ENCODE peak calls at places on chromosomes 2 and 18, in seven cellular contexts. One of them, this sample, is unnamed.

GRCh38 chr2:46990231-46990588 is 74.6 kb upstream of the MCFD2 start:
- DNase-seq in SK-N-SH: no peak
- DNase-seq in IMR-90: no peak
- DNase-seq in lung: no peak
- DNase-seq in lower lobe of right lung: no peak
- DNase-seq in iPS DF 6.9: no peak
- DNase-seq in upper lobe of right lung: no peak
- DNase-seq in this sample: no peak

GRCh38 chr2:68766378-68766845 is 31.8 kb downstream of the ARHGAP25 start:
- DNase-seq in lower lobe of right lung: peak; percentile 81
- DNase-seq in IMR-90: peak; percentile 73
- DNase-seq in iPS DF 6.9: no peak
- DNase-seq in SK-N-SH: no peak
- DNase-seq in lung: peak; percentile 80
- DNase-seq in upper lobe of right lung: peak; percentile 75
- DNase-seq in this sample: no peak

GRCh38 chr2:230865766-230866703 is 1.3 kb downstream of the ITM2C start:
- DNase-seq in SK-N-SH: peak; percentile 81
- DNase-seq in lung: no peak
- DNase-seq in IMR-90: no peak
- DNase-seq in upper lobe of right lung: no peak
- DNase-seq in lower lobe of right lung: no peak
- DNase-seq in iPS DF 6.9: no peak
- DNase-seq in this sample: no peak

GRCh38 chr2:237598468-237599208 is 8.1 kb upstream of the RAB17 start:
- DNase-seq in iPS DF 6.9: no peak
- DNase-seq in SK-N-SH: no peak
- DNase-seq in lung: no peak
- DNase-seq in IMR-90: no peak
- DNase-seq in lower lobe of right lung: no peak
- DNase-seq in upper lobe of right lung: no peak
- DNase-seq in this sample: no peak

GRCh38 chr2:73987109-73987947 is 2.6 kb downstream of the TET3 start:
- DNase-seq in lung: no peak
- DNase-seq in iPS DF 6.9: no peak
- DNase-seq in SK-N-SH: peak; percentile 62
- DNase-seq in upper lobe of right lung: peak; percentile 77
- DNase-seq in lower lobe of right lung: peak; percentile 74
- DNase-seq in IMR-90: peak; percentile 62
- DNase-seq in this sample: no peak

GRCh38 chr2:231043796-231044195 is 6.5 kb downstream of the C2orf72 start:
- DNase-seq in lung: no peak
- DNase-seq in upper lobe of right lung: no peak
- DNase-seq in SK-N-SH: no peak
- DNase-seq in IMR-90: no peak
- DNase-seq in lower lobe of right lung: no peak
- DNase-seq in iPS DF 6.9: no peak
- DNase-seq in this sample: no peak

GRCh38 chr2:227363756-227364155 is 15.3 kb downstream of the TM4SF20 start:
- DNase-seq in SK-N-SH: no peak
- DNase-seq in lower lobe of right lung: no peak
- DNase-seq in IMR-90: no peak
- DNase-seq in upper lobe of right lung: no peak
- DNase-seq in lung: no peak
- DNase-seq in iPS DF 6.9: no peak
- DNase-seq in this sample: no peak

GRCh38 chr2:85504434-85505261 is 34.3 kb upstream of the MAT2A start:
- DNase-seq in upper lobe of right lung: no peak
- DNase-seq in lower lobe of right lung: no peak
- DNase-seq in SK-N-SH: peak; percentile 71
- DNase-seq in IMR-90: peak; percentile 97
- DNase-seq in lung: no peak
- DNase-seq in iPS DF 6.9: no peak
- DNase-seq in this sample: peak; percentile 93

GRCh38 chr18:10926565-10927194 is 222.7 kb downstream of the PIEZO2 start:
- DNase-seq in lung: no peak
- DNase-seq in upper lobe of right lung: no peak
- DNase-seq in lower lobe of right lung: no peak
- DNase-seq in IMR-90: peak; percentile 68
- DNase-seq in iPS DF 6.9: no peak
- DNase-seq in SK-N-SH: no peak
- DNase-seq in this sample: no peak

GRCh38 chr2:74221091-74221490 is 22.7 kb downstream of the MTHFD2 start:
- DNase-seq in lung: no peak
- DNase-seq in SK-N-SH: no peak
- DNase-seq in iPS DF 6.9: no peak
- DNase-seq in IMR-90: peak; percentile 28
- DNase-seq in upper lobe of right lung: no peak
- DNase-seq in lower lobe of right lung: no peak
- DNase-seq in this sample: no peak

GRCh38 chr18:59593291-59593717 is 103.9 kb downstream of the CCBE1 start:
- DNase-seq in upper lobe of right lung: no peak
- DNase-seq in SK-N-SH: no peak
- DNase-seq in lung: no peak
- DNase-seq in lower lobe of right lung: no peak
- DNase-seq in iPS DF 6.9: no peak
- DNase-seq in IMR-90: peak; percentile 40
- DNase-seq in this sample: no peak

GRCh38 chr2:62724886-62725711 is 19.6 kb downstream of the EHBP1 start:
- DNase-seq in IMR-90: no peak
- DNase-seq in upper lobe of right lung: no peak
- DNase-seq in SK-N-SH: peak; percentile 45
- DNase-seq in iPS DF 6.9: no peak
- DNase-seq in lower lobe of right lung: peak; percentile 46
- DNase-seq in lung: no peak
- DNase-seq in this sample: peak; percentile 49

GRCh38 chr2:209526541-209526940 is 102.7 kb downstream of the MAP2 start:
- DNase-seq in SK-N-SH: no peak
- DNase-seq in lung: no peak
- DNase-seq in lower lobe of right lung: no peak
- DNase-seq in IMR-90: peak; percentile 7
- DNase-seq in iPS DF 6.9: no peak
- DNase-seq in upper lobe of right lung: no peak
- DNase-seq in this sample: no peak

GRCh38 chr2:216274194-216274593 is 98.1 kb downstream of the MARCHF4 start:
- DNase-seq in lung: no peak
- DNase-seq in IMR-90: peak; percentile 63
- DNase-seq in iPS DF 6.9: no peak
- DNase-seq in SK-N-SH: no peak
- DNase-seq in lower lobe of right lung: no peak
- DNase-seq in upper lobe of right lung: no peak
- DNase-seq in this sample: no peak

GRCh38 chr2:8644605-8645175 is 37.2 kb upstream of the ID2 start:
- DNase-seq in iPS DF 6.9: no peak
- DNase-seq in lower lobe of right lung: peak; percentile 74
- DNase-seq in lung: no peak
- DNase-seq in SK-N-SH: no peak
- DNase-seq in IMR-90: no peak
- DNase-seq in upper lobe of right lung: peak; percentile 73
- DNase-seq in this sample: no peak

GRCh38 chr2:233691443-233692433 is 952 bp upstream of the UGT1A6 start:
- DNase-seq in upper lobe of right lung: no peak
- DNase-seq in IMR-90: no peak
- DNase-seq in lung: no peak
- DNase-seq in SK-N-SH: no peak
- DNase-seq in iPS DF 6.9: no peak
- DNase-seq in lower lobe of right lung: no peak
- DNase-seq in this sample: peak; percentile 95

GRCh38 chr2:60394467-60394866 is 159.0 kb downstream of the BCL11A start:
- DNase-seq in lower lobe of right lung: no peak
- DNase-seq in lung: no peak
- DNase-seq in IMR-90: peak; percentile 32
- DNase-seq in iPS DF 6.9: no peak
- DNase-seq in upper lobe of right lung: no peak
- DNase-seq in SK-N-SH: no peak
- DNase-seq in this sample: no peak

GRCh38 chr2:215573495-215573894 is 137.6 kb upstream of the FN1 start:
- DNase-seq in iPS DF 6.9: no peak
- DNase-seq in lung: no peak
- DNase-seq in SK-N-SH: no peak
- DNase-seq in lower lobe of right lung: no peak
- DNase-seq in upper lobe of right lung: no peak
- DNase-seq in IMR-90: no peak
- DNase-seq in this sample: no peak

GRCh38 chr2:100124746-100125145 is 17.6 kb downstream of the AFF3 start:
- DNase-seq in SK-N-SH: no peak
- DNase-seq in upper lobe of right lung: no peak
- DNase-seq in lung: peak; percentile 2
- DNase-seq in IMR-90: no peak
- DNase-seq in iPS DF 6.9: no peak
- DNase-seq in lower lobe of right lung: no peak
- DNase-seq in this sample: no peak

GRCh38 chr2:100126172-100126571 is 16.2 kb downstream of the AFF3 start:
- DNase-seq in lung: peak; percentile 28
- DNase-seq in upper lobe of right lung: no peak
- DNase-seq in lower lobe of right lung: no peak
- DNase-seq in iPS DF 6.9: no peak
- DNase-seq in IMR-90: peak; percentile 7
- DNase-seq in SK-N-SH: no peak
- DNase-seq in this sample: no peak

GRCh38 chr2:100130595-100131391 is 11.6 kb downstream of the AFF3 start:
- DNase-seq in lower lobe of right lung: no peak
- DNase-seq in iPS DF 6.9: no peak
- DNase-seq in IMR-90: no peak
- DNase-seq in SK-N-SH: no peak
- DNase-seq in upper lobe of right lung: no peak
- DNase-seq in lung: no peak
- DNase-seq in this sample: no peak

GRCh38 chr2:100125641-100126040 is 16.7 kb downstream of the AFF3 start:
- DNase-seq in iPS DF 6.9: no peak
- DNase-seq in SK-N-SH: no peak
- DNase-seq in lower lobe of right lung: no peak
- DNase-seq in IMR-90: no peak
- DNase-seq in lung: no peak
- DNase-seq in upper lobe of right lung: no peak
- DNase-seq in this sample: no peak

GRCh38 chr2:100126897-100127401 is 15.4 kb downstream of the AFF3 start:
- DNase-seq in SK-N-SH: no peak
- DNase-seq in upper lobe of right lung: no peak
- DNase-seq in lower lobe of right lung: no peak
- DNase-seq in iPS DF 6.9: no peak
- DNase-seq in lung: peak; percentile 14
- DNase-seq in IMR-90: no peak
- DNase-seq in this sample: no peak
- H3K9me3 ChIP-seq in SK-N-SH: no peaks in the 10 kb centered on the region
- H3K9me3 ChIP-seq in upper lobe of right lung: no peaks in the 10 kb centered on the region
- H3K9me3 ChIP-seq in lower lobe of right lung: no peaks in the 10 kb centered on the region
- H3K9me3 ChIP-seq in iPS DF 6.9: no peaks in the 10 kb centered on the region
- H3K9me3 ChIP-seq in lung: no peaks in the 10 kb centered on the region
- H3K9me3 ChIP-seq in IMR-90: no peaks in the 10 kb centered on the region
- H3K9me3 ChIP-seq in this sample: no peaks in the 10 kb centered on the region

GRCh38 chr2:213122730-213123129 is 28.7 kb downstream of the IKZF2 start:
- DNase-seq in lung: no peak
- DNase-seq in SK-N-SH: no peak
- DNase-seq in lower lobe of right lung: no peak
- DNase-seq in upper lobe of right lung: no peak
- DNase-seq in IMR-90: no peak
- DNase-seq in iPS DF 6.9: no peak
- DNase-seq in this sample: no peak
- H3K27ac ChIP-seq in lung: no peak overlapping the region
- H3K27ac ChIP-seq in SK-N-SH: no peak overlapping the region
- H3K27ac ChIP-seq in lower lobe of right lung: no peak overlapping the region
- H3K27ac ChIP-seq in upper lobe of right lung: no peak overlapping the region
- H3K27ac ChIP-seq in IMR-90: no peak overlapping the region
- H3K27ac ChIP-seq in iPS DF 6.9: no peak overlapping the region
- H3K27ac ChIP-seq in this sample: peak overlapping the region; percentile 35

DNA sequence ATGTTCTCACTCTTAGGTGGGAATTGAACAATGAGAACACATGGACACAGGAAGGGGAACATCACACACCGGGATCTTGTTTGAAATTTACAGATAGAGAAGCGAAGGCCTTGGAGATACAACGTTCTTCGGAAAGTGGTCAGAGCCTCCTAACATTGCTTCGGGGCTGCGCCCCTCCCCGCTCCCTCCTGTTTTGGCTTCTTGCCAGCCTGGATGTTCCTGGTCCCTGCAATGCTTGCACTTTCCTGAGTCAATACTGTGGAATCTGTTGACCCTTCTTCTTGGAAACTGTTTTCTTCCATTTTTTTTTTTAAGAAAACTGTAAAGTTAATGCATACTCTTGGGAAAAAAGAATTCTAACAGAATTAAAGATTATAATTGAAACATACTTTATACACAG is 360.8 kb downstream of the SOCS6 start:
- DNase-seq in SK-N-SH: no peak
- DNase-seq in lung: no peak
- DNase-seq in lower lobe of right lung: no peak
- DNase-seq in upper lobe of right lung: no peak
- DNase-seq in iPS DF 6.9: no peak
- DNase-seq in IMR-90: no peak
- DNase-seq in this sample: no peak
- H3K9me3 ChIP-seq in SK-N-SH: no peaks in the 10 kb centered on the region
- H3K9me3 ChIP-seq in lung: no peaks in the 10 kb centered on the region
- H3K9me3 ChIP-seq in lower lobe of right lung: no peaks in the 10 kb centered on the region
- H3K9me3 ChIP-seq in upper lobe of right lung: no peaks in the 10 kb centered on the region
- H3K9me3 ChIP-seq in iPS DF 6.9: peaks cover 8% of the 10 kb centered on the region
- H3K9me3 ChIP-seq in IMR-90: peaks cover 6% of the 10 kb centered on the region
- H3K9me3 ChIP-seq in this sample: no peaks in the 10 kb centered on the region

GRCh38 chr18:48133675-48134251 is 203.3 kb upstream of the SMAD2 start:
- DNase-seq in iPS DF 6.9: no peak
- DNase-seq in lung: peak; percentile 45
- DNase-seq in upper lobe of right lung: no peak
- DNase-seq in SK-N-SH: no peak
- DNase-seq in IMR-90: no peak
- DNase-seq in lower lobe of right lung: no peak
- DNase-seq in this sample: no peak

GRCh38 chr18:48136544-48137353 is 206.3 kb upstream of the SMAD2 start:
- DNase-seq in iPS DF 6.9: no peak
- DNase-seq in IMR-90: no peak
- DNase-seq in lung: peak; percentile 66
- DNase-seq in SK-N-SH: peak; percentile 86
- DNase-seq in lower lobe of right lung: peak; percentile 62
- DNase-seq in upper lobe of right lung: no peak
- DNase-seq in this sample: no peak

GRCh38 chr18:48136051-48136543 is 205.6 kb upstream of the SMAD2 start:
- DNase-seq in upper lobe of right lung: no peak
- DNase-seq in iPS DF 6.9: no peak
- DNase-seq in IMR-90: no peak
- DNase-seq in lower lobe of right lung: peak; percentile 56
- DNase-seq in SK-N-SH: peak; percentile 86
- DNase-seq in lung: peak; percentile 48
- DNase-seq in this sample: no peak

GRCh38 chr18:48134609-48135008 is 204.2 kb upstream of the SMAD2 start:
- DNase-seq in upper lobe of right lung: no peak
- DNase-seq in lower lobe of right lung: no peak
- DNase-seq in iPS DF 6.9: no peak
- DNase-seq in lung: no peak
- DNase-seq in SK-N-SH: no peak
- DNase-seq in IMR-90: no peak
- DNase-seq in this sample: no peak

DNA sequence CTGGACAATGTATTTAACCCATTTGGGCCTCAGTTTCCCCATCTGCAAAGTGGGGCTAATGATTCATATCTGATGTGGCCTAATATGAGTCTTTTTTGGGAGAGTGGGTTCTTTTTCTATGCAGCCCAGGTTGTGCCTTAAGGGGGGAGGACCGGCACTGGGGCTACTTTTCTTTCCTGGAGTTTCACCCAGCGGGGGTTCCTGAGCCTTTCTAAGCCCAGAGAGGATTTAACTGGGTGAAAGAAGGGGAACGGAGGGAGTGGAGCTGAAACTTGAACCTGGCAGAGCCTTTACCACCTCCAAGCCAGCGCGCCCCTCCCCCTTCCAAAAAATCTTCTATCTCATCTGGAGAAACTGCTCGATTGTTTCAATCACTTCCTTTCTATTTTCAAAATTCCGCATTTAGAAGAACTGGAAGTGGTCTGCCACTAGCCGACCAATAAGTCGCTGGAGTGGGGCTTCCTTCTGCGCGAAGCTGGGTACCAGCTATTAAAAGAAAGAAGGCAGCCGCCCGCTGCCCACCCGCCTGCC is 205.0 kb upstream of the SMAD2 start:
- DNase-seq in upper lobe of right lung: no peak
- DNase-seq in lower lobe of right lung: no peak
- DNase-seq in SK-N-SH: no peak
- DNase-seq in lung: no peak
- DNase-seq in iPS DF 6.9: no peak
- DNase-seq in IMR-90: no peak
- DNase-seq in this sample: no peak
- H3K27ac ChIP-seq in upper lobe of right lung: no peak overlapping the region
- H3K27ac ChIP-seq in lower lobe of right lung: no peak overlapping the region
- H3K27ac ChIP-seq in SK-N-SH: peak overlapping the region; percentile 86
- H3K27ac ChIP-seq in lung: no peak overlapping the region
- H3K27ac ChIP-seq in iPS DF 6.9: no peak overlapping the region
- H3K27ac ChIP-seq in IMR-90: no peak overlapping the region
- H3K27ac ChIP-seq in this sample: no peak overlapping the region